ENCODE peak calls at places on chromosome 1, in four cellular contexts. O is GM23338, R is pancreas, K is GM13977. P is an unnamed sample.

GRCh38 chr1:6466023-6466422 is at the start of gene TNFRSF25:
- DNase-seq in O (peak; percentile 82), R (peak; percentile 58), K (no peak), P (no peak)

GRCh38 chr1:158371188-158371953 is 17.7 kb downstream of the CD1E start:
- DNase-seq in O (no peak), R (no peak), K (peak; percentile 53), P (no peak)

GRCh38 chr1:195738971-195739650 is 869.1 kb downstream of the KCNT2 start:
- DNase-seq in O (no peak), R (no peak), K (no peak), P (no peak)

GRCh38 chr1:92792340-92792782 is 7.5 kb upstream of the EVI5 start:
- DNase-seq in O (peak; percentile 87), R (no peak), K (no peak), P (no peak)

GRCh38 chr1:51247022-51247421 is 10.9 kb downstream of the RNF11 start:
- DNase-seq in O (no peak), R (no peak), K (peak; percentile 68), P (peak; percentile 75)

GRCh38 chr1:2638466-2639115 is 5.8 kb upstream of the MMEL1 start:
- DNase-seq in O (no peak), R (peak; percentile 52), K (no peak), P (no peak)

GRCh38 chr1:33660244-33660643 is 187.8 kb downstream of the ZSCAN20 start:
- DNase-seq in O (no peak), R (no peak), K (no peak), P (no peak)

GRCh38 chr1:205569411-205570172 is 62.2 kb downstream of the ELK4 start:
- DNase-seq in O (peak; percentile 9), R (peak; percentile 79), K (no peak), P (no peak)

GRCh38 chr1:163673756-163674155 is 352.0 kb downstream of the NUF2 start:
- DNase-seq in O (no peak), R (no peak), K (no peak), P (no peak)

GRCh38 chr1:56709269-56709880 is 64.3 kb downstream of the PRKAA2 start:
- DNase-seq in O (peak; percentile 82), R (no peak), K (peak; percentile 24), P (peak; percentile 16)

GRCh38 chr1:101317590-101317989 is 80.8 kb downstream of the S1PR1 start:
- DNase-seq in O (peak; percentile 56), R (no peak), K (no peak), P (no peak)

GRCh38 chr1:71651229-71651628 is 570.4 kb upstream of the ZRANB2 start:
- DNase-seq in O (no peak), R (no peak), K (no peak), P (no peak)

GRCh38 chr1:15833069-15833679 is 14.3 kb upstream of the SPEN start:
- DNase-seq in O (peak; percentile 35), R (no peak), K (no peak), P (no peak)

GRCh38 chr1:168065511-168065910 is 71.2 kb downstream of the GPR161 start:
- DNase-seq in O (no peak), R (no peak), K (no peak), P (no peak)

GRCh38 chr1:28028873-28029654 is 59.3 kb downstream of the EYA3 start:
- DNase-seq in O (no peak), R (no peak), K (no peak), P (no peak)

GRCh38 chr1:69898403-69898947 is 306.9 kb downstream of the LRRC40 start:
- DNase-seq in O (no peak), R (no peak), K (no peak), P (no peak)

GRCh38 chr1:175810305-175810704 is 66.9 kb upstream of the TNR start:
- DNase-seq in O (no peak), R (no peak), K (no peak), P (no peak)

GRCh38 chr1:31954607-31955283 is 16.6 kb upstream of the PTP4A2 start:
- DNase-seq in O (no peak), R (no peak), K (peak; percentile 11), P (no peak)

GRCh38 chr1:11067716-11068495 is 8.1 kb upstream of the SRM start:
- DNase-seq in O (no peak), R (peak; percentile 37), K (no peak), P (peak; percentile 11)

GRCh38 chr1:3717041-3717714 is 35.1 kb upstream of the CCDC27 start:
- DNase-seq in O (no peak), R (no peak), K (no peak), P (no peak)

GRCh38 chr1:2276803-2277580 is 48.9 kb downstream of the SKI start:
- DNase-seq in O (no peak), R (no peak), K (no peak), P (no peak)

GRCh38 chr1:178632619-178633018 is 92.4 kb upstream of the RALGPS2 start:
- DNase-seq in O (no peak), R (no peak), K (no peak), P (no peak)

GRCh38 chr1:69230223-69230622 is 337.5 kb upstream of the LRRC7 start:
- DNase-seq in O (no peak), R (no peak), K (no peak), P (no peak)

GRCh38 chr1:223031690-223032601 is 111.1 kb downstream of the TLR5 start:
- DNase-seq in O (no peak), R (no peak), K (no peak), P (no peak)

GRCh38 chr1:156926175-156926574 is 5.7 kb downstream of the LRRC71 start:
- DNase-seq in O (no peak), R (peak; percentile 47), K (peak; percentile 62), P (no peak)

GRCh38 chr1:160163612-160164011 is 12.2 kb downstream of the ATP1A4 start:
- DNase-seq in O (no peak), R (no peak), K (no peak), P (no peak)

GRCh38 chr1:21707891-21708290 is 38.7 kb upstream of the RAP1GAP start:
- DNase-seq in O (no peak), R (no peak), K (no peak), P (no peak)

GRCh38 chr1:5921129-5921528 is 71.1 kb downstream of the NPHP4 start:
- DNase-seq in O (no peak), R (no peak), K (no peak), P (no peak)

GRCh38 chr1:27522148-27522859 is 32.3 kb upstream of the WASF2 start:
- DNase-seq in O (no peak), R (no peak), K (no peak), P (no peak)

GRCh38 chr1:246711548-246712003 is 12.6 kb upstream of the SCCPDH start:
- DNase-seq in O (no peak), R (no peak), K (no peak), P (no peak)

GRCh38 chr1:246709845-246710244 is 14.4 kb upstream of the SCCPDH start:
- DNase-seq in O (no peak), R (no peak), K (no peak), P (no peak)

GRCh38 chr1:246708166-246708565 is 16.0 kb upstream of the SCCPDH start:
- DNase-seq in O (no peak), R (no peak), K (no peak), P (no peak)

GRCh38 chr1:246705368-246705767 is 18.8 kb upstream of the SCCPDH start:
- DNase-seq in O (no peak), R (no peak), K (no peak), P (no peak)

GRCh38 chr1:246709196-246709595 is 15.0 kb upstream of the SCCPDH start:
- DNase-seq in O (no peak), R (no peak), K (no peak), P (no peak)
- TF ChIP-seq CTCF in O (no peak), R (no peak), K (no peak), P (no peak)

DNA sequence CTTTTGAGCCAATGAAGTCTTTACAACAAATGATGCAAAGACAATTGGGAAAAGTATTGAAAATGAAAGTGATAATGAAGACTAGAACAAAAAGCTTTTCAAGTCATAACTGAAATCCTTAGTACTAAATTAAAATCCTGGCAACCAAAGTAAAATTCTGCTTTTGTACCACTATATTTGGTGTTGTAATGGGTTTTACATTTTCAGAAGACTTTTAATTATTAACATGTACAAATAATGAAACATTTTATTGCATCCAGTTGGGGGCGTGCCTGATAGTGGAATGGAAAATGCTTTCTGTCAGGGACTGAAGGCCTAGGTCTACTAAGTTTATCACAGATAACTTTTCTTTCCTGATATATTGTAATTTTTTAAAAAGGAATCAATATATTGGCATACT is 89.4 kb downstream of the SDCCAG8 start:
- DNase-seq in O (no peak), R (no peak), K (no peak), P (no peak)
- TF ChIP-seq CTCF in O (peak; percentile 52), R (no peak), K (peak; percentile 37), P (peak; percentile 21)

GRCh38 chr1:187551061-187551460 is 722.3 kb downstream of the PLA2G4A start:
- DNase-seq in O (peak; percentile 44), R (peak; percentile 50), K (no peak), P (no peak)
- TF ChIP-seq CTCF in O (peak; percentile 77), R (no peak), K (no peak), P (no peak)

GRCh38 chr1:43705334-43705733 is 2.0 kb upstream of the ST3GAL3 start:
- DNase-seq in O (no peak), R (no peak), K (no peak), P (no peak)

GRCh38 chr1:43703836-43704235 is 3.5 kb upstream of the ST3GAL3 start:
- DNase-seq in O (no peak), R (no peak), K (no peak), P (no peak)

GRCh38 chr1:43706598-43707190 is 642 bp upstream of the ST3GAL3 start:
- DNase-seq in O (peak; percentile 84), R (no peak), K (peak; percentile 23), P (peak; percentile 28)

GRCh38 chr1:43705982-43706597 is 1.2 kb upstream of the ST3GAL3 start:
- DNase-seq in O (peak; percentile 50), R (no peak), K (no peak), P (no peak)

DNA sequence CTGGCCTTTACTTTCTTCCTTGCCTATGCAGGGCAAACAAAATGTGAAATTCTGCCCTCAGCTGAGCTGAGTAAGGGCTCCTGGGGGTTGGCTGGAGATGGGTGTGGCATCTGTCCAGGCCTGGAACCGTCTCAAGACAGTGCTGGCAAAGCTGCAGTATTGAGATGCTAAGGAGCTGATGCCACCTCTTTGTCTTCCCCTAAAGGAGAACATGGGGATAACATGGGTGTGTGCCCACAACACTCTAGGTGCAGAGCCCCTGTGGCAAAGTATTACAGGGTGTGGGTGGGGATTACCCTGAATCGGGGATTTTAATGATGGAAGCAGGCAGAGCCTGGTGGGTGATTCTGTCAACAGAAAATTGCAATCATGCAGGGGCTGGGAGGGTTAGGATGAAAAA is 2.5 kb upstream of the ST3GAL3 start:
- DNase-seq in O (peak; percentile 17), R (no peak), K (no peak), P (no peak)
- TF ChIP-seq CTCF in O (no peak), R (no peak), K (no peak), P (no peak)

P was measured in GM13976.